ENCODE peak calls at places on chromosome 11, in five cellular contexts. F is body of pancreas, J is pancreas, X is omental fat pad, I is GF-D8. T is an unnamed sample.

GRCh38 chr11:2088284-2088683 is 50.9 kb downstream of the IGF2 start:
- DNase-seq in J (no peak), F (no peak), X (no peak), I (no peak), T (peak; percentile 50)

GRCh38 chr11:109040303-109040702 is 375.4 kb downstream of the DDX10 start:
- DNase-seq in I (no peak), X (no peak), F (no peak), J (no peak), T (no peak)

GRCh38 chr11:61586792-61587430 is 6.0 kb upstream of the SYT7 start:
- DNase-seq in X (no peak), J (no peak), I (no peak), F (no peak), T (no peak)

GRCh38 chr11:132911186-132911585 is 621.1 kb downstream of the OPCML start:
- DNase-seq in J (no peak), I (no peak), X (no peak), F (no peak), T (no peak)

GRCh38 chr11:62273789-62274275 is 3.9 kb downstream of the SCGB2A2 start:
- DNase-seq in X (no peak), I (no peak), J (no peak), F (no peak), T (no peak)

GRCh38 chr11:17803751-17804334 is 69.3 kb downstream of the KCNC1 start:
- DNase-seq in X (no peak), J (no peak), I (no peak), F (no peak), T (no peak)

GRCh38 chr11:31797227-31798056 is 13.7 kb downstream of the PAX6 start:
- DNase-seq in F (no peak), X (no peak), I (no peak), J (no peak), T (no peak)

GRCh38 chr11:17770048-17770652 is 35.6 kb downstream of the KCNC1 start:
- DNase-seq in I (no peak), J (peak; percentile 52), X (no peak), F (peak; percentile 67), T (no peak)